ENCODE peak calls at places on chromosomes 12 and 14, in five cellular contexts. F is H1, L is stomach, S is spleen, H is upper lobe of left lung. G is an unnamed sample.

GRCh38 chr12:124938066-124938465 is 23.6 kb upstream of the UBC start:
- DNase-seq in H (no peak), L (no peak), F (no peak), S (no peak), G (no peak)

GRCh38 chr12:25644964-25645363 is 91.9 kb upstream of the LMNTD1 start:
- DNase-seq in L (no peak), H (no peak), S (no peak), F (no peak), G (no peak)

GRCh38 chr14:22973217-22974032 is 8.9 kb downstream of the AJUBA start:
- DNase-seq in S (no peak), L (peak), H (no peak), F (no peak), G (peak)

GRCh38 chr14:52272375-52272774 is 4.9 kb downstream of the PTGDR start:
- DNase-seq in S (no peak), H (no peak), F (no peak), L (no peak), G (no peak)

GRCh38 chr14:90820958-90821357 is 4.7 kb upstream of the TTC7B start:
- DNase-seq in S (peak), H (peak), L (peak), F (no peak), G (peak)

GRCh38 chr12:113422030-113422900 is at the start of gene SDSL:
- DNase-seq in H (no peak), S (peak), L (peak), F (peak), G (peak)

GRCh38 chr14:65251213-65251612 is 148.9 kb upstream of the MAX start:
- DNase-seq in L (no peak), S (no peak), F (no peak), H (no peak), G (no peak)

GRCh38 chr14:91417983-91418386 is 365 bp upstream of the CCDC88C start:
- DNase-seq in H (peak), F (no peak), L (peak), S (no peak), G (no peak)

GRCh38 chr12:12616512-12617275 is 5.0 kb downstream of the CREBL2 start:
- DNase-seq in H (no peak), L (no peak), F (no peak), S (no peak), G (no peak)

GRCh38 chr12:55699471-55700055 is 8.1 kb downstream of the ITGA7 start:
- DNase-seq in L (no peak), H (no peak), S (peak), F (no peak), G (no peak)

GRCh38 chr14:75821828-75822521 is 159.8 kb downstream of the TGFB3 start:
- DNase-seq in S (no peak), H (no peak), F (no peak), L (no peak), G (no peak)

GRCh38 chr12:118055144-118055557 is 5.8 kb downstream of the WSB2 start:
- DNase-seq in L (peak), F (no peak), S (peak), H (no peak), G (no peak)

GRCh38 chr14:60323199-60323891 is 74.3 kb downstream of the PPM1A start:
- DNase-seq in F (no peak), H (peak), L (no peak), S (no peak), G (no peak)

GRCh38 chr12:89439946-89440345 is 84.7 kb downstream of the GALNT4 start:
- DNase-seq in H (no peak), S (no peak), L (no peak), F (no peak), G (no peak)

GRCh38 chr12:32399373-32400113 is at the start of gene FGD4:
- DNase-seq in L (peak), H (peak), S (peak), F (peak), G (peak)

GRCh38 chr12:123119808-123120207 is 31.1 kb downstream of the PITPNM2 start:
- DNase-seq in L (no peak), H (no peak), F (no peak), S (no peak), G (peak)

GRCh38 chr14:66403183-66403582 is 83.0 kb upstream of the CCDC196 start:
- DNase-seq in H (no peak), S (no peak), F (no peak), L (no peak), G (no peak)

GRCh38 chr14:85516239-85517112 is 13.5 kb upstream of the FLRT2 start:
- DNase-seq in L (no peak), S (no peak), H (no peak), F (no peak), G (no peak)

GRCh38 chr12:66187822-66188221 is 1.2 kb upstream of the IRAK3 start:
- DNase-seq in F (no peak), H (no peak), S (no peak), L (no peak), G (no peak)

GRCh38 chr14:75307700-75308379 is 29.2 kb downstream of the FOS start:
- DNase-seq in F (peak), L (peak), H (peak), S (peak), G (peak)

GRCh38 chr14:39467889-39468524 is 35.8 kb upstream of the FBXO33 start:
- DNase-seq in S (no peak), H (no peak), L (no peak), F (peak), G (no peak)

GRCh38 chr14:99247091-99247729 is 24.8 kb downstream of the BCL11B start:
- DNase-seq in S (no peak), F (no peak), L (no peak), H (no peak), G (no peak)

GRCh38 chr14:47966411-47966810 is 291.0 kb upstream of the MDGA2 start:
- DNase-seq in S (no peak), F (no peak), H (no peak), L (no peak), G (no peak)

GRCh38 chr14:73457050-73457934 is 1.1 kb downstream of the NUMB start:
- DNase-seq in L (peak), S (peak), F (no peak), H (peak), G (no peak)

GRCh38 chr12:89414851-89415250 is 62.5 kb upstream of the DUSP6 start:
- DNase-seq in F (no peak), H (no peak), L (no peak), S (no peak), G (no peak)

GRCh38 chr14:74658535-74659130 is 46.6 kb upstream of the LTBP2 start:
- DNase-seq in L (no peak), S (no peak), F (no peak), H (no peak), G (no peak)

GRCh38 chr12:104372048-104372720 is 68.6 kb downstream of the EID3 start:
- DNase-seq in S (peak), L (no peak), F (no peak), H (no peak), G (no peak)

GRCh38 chr14:71555654-71556559 is 376.3 kb upstream of the RGS6 start:
- DNase-seq in L (no peak), S (no peak), H (no peak), F (no peak), G (no peak)

GRCh38 chr12:109697877-109698468 is 15.7 kb upstream of the FAM222A start:
- DNase-seq in H (no peak), L (no peak), S (no peak), F (no peak), G (no peak)

GRCh38 chr12:132492522-132492921 is 2.6 kb downstream of the FBRSL1 start:
- DNase-seq in L (no peak), S (no peak), H (peak), F (no peak), G (no peak)

GRCh38 chr14:105475269-105475915 is 771 bp downstream of the CRIP2 start:
- DNase-seq in S (no peak), H (no peak), F (no peak), L (no peak), G (no peak)

GRCh38 chr14:105474478-105475268 is at the start of gene CRIP2:
- DNase-seq in F (no peak), L (no peak), H (peak), S (no peak), G (peak)

GRCh38 chr14:105473033-105473676 is 1.5 kb upstream of the CRIP2 start:
- DNase-seq in H (no peak), L (no peak), S (no peak), F (no peak), G (no peak)

GRCh38 chr14:105472496-105472991 is 2.1 kb upstream of the CRIP2 start:
- DNase-seq in L (peak), H (no peak), S (no peak), F (no peak), G (no peak)

GRCh38 chr14:105473677-105474477 is 744 bp upstream of the CRIP2 start:
- DNase-seq in S (peak), F (no peak), L (peak), H (peak), G (peak)
- TF ChIP-seq POLR2AphosphoS5 in S (no peak), F (no peak), L (no peak), H (no peak), G (no peak)

DNA sequence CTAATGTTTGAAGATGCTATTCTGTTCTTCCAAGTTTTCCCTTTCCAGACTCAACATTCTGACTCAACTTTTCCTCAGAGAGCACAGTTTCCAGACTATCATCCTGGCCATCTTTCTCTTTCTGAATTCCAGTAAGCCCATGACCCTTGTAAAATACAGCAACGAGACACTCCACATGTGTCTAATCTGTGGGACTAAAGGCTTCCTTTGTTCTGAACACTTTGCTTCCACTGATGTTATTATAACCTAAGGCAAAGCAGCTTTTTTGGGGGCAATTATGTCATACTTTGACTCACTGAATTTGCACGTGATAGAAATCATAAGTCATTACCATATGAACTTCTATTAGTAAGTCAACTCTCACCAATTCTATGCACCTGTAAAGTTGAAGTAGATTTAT is 6.3 kb upstream of the ART4 start:
- DNase-seq in H (no peak), F (no peak), S (no peak), L (no peak), G (no peak)
- TF ChIP-seq POLR2AphosphoS5 in H (no peak), F (no peak), S (no peak), L (no peak), G (no peak)

GRCh38 chr12:9255837-9256236 is 47.6 kb upstream of the PZP start:
- DNase-seq in F (no peak), S (no peak), H (no peak), L (no peak), G (no peak)

GRCh38 chr12:9256341-9256740 is 48.1 kb upstream of the PZP start:
- DNase-seq in L (no peak), F (no peak), H (no peak), S (no peak), G (no peak)

GRCh38 chr12:9256758-9257405 is 48.7 kb upstream of the PZP start:
- DNase-seq in L (no peak), S (no peak), F (no peak), H (no peak), G (no peak)

GRCh38 chr12:9260931-9261330 is 52.7 kb upstream of the PZP start:
- DNase-seq in S (no peak), H (no peak), F (no peak), L (no peak), G (no peak)

DNA sequence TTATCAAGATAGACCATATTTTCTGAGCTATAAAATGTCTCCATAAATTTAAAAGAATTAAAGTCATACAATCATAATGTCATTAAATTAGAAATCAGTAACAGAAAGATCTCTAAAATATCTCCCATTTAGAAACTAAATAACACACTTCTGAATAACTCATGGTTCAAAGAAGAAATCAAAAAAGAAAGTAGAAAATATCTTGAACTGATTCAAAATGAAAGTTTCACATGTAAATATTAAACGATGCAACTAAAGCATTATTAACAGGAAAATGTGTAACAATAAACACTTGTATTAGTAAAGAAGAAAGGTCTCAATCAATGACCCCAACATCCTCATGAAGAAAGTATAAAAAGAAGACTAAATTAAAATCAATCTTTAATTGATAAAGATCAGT is 50.5 kb upstream of the PZP start:
- DNase-seq in L (no peak), H (no peak), F (no peak), S (no peak), G (no peak)
- TF ChIP-seq POLR2AphosphoS5 in L (no peak), H (no peak), F (no peak), S (no peak), G (no peak)

DNA sequence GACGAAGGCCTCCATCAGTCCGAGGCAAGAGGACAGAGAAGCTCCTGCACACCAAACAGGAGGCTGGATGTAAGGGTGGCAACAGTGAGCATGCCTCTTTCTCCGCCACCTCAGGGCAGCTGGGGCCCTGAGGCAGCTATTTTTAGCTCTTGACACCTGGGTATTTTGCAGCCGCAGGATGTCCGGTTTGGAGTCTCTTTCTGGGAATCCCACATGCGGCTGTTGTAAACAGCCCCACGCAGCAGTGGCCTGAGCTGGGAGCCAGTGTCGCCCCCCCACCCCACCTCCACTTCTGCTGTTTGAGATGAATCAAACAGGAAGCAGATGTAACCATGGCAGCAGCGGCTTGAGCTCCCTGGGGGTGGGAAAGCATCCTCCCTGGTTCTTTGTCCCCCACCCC is 11.7 kb downstream of the HDAC7 start:
- DNase-seq in L (no peak), F (no peak), H (peak), S (peak), G (no peak)
- TF ChIP-seq POLR2AphosphoS5 in L (no peak), F (no peak), H (peak), S (peak), G (no peak)

DNA sequence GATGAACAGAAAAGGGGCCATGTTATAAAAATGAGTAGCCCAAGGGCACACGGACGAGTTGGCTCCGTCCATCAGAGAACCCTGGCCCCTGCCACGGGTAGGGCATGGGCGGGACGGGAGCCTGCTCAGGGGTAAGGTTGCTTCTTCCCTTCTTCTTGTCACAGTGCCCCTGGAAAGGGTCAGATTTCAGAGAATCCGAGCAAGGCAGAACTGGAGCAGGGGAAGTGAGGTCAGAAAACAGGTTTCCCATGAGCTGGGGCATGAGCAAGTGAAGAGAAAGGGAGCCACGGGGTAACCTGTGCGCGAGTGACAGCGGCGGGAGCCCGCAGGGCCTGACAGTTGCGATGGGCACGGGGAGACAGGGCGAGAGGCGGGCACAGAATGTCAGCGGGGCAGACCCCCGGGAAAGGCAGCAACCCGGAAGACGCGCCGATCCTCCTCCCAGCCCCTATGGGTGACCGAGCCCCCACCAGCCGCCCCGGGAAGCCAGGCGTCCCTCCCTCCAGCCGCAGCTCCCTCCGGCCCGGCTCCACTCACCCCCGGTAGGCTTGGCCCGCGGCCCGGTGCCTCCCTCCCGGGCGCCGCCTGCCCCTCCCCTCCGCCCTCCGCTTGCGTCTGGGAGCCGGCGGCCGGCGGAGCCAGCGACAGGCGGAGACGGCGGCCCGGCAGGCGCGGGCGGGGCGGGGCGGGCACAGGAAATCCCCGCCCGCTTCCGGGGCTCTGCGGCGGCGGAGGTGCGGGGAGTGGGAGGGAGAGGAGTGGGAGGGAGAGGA is at the start of gene ZNF641:
- DNase-seq in L (peak), S (peak), H (peak), F (no peak), G (peak)
- TF ChIP-seq POLR2AphosphoS5 in L (peak), S (peak), H (no peak), F (no peak), G (no peak)

DNA sequence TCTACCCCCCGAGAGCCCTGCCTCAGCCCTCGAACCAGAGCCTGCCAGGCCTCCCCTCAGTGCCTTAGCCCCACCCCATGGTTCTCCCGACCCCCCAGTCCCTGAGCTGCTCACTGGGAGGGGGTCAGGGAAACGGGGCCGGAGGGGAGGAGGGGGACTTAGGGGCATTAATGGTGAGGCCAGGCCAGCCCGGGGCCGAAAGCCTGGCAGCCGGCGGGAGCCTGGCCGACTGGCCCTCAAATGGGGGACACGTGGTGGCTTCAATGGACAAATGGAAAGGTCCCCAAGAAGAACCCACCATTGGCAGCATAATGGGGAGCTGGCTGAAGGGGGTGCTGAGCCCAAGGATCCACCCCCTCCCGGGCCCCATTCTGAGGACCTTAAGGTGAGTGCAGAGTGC is 5.6 kb downstream of the MBD6 start:
- DNase-seq in S (no peak), H (no peak), L (no peak), F (no peak), G (no peak)
- TF ChIP-seq POLR2AphosphoS5 in S (no peak), H (no peak), L (no peak), F (no peak), G (no peak)

DNA sequence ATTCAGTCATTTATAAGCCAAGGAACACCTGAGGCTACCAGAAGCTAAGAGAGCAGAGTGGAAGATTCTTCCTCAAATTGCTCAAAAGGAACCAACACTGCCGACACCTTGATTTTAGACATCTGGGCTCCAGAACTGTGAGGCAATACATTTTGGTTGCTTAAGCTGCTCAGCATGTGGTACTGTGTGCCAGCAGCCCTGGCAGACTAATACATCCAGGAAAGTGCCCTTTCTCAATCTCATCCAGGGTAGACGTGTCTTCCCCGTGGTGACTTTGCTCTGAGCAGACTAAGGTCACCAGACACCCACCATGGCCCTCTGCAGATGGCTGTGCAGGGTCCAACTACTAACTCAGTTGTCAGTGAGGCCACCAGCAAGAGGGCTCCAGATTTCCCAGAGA is 122.8 kb downstream of the VRK1 start:
- DNase-seq in S (no peak), L (no peak), F (no peak), H (no peak), G (no peak)
- TF ChIP-seq POLR2AphosphoS5 in S (no peak), L (no peak), F (no peak), H (no peak), G (no peak)

GRCh38 chr12:92133166-92133565 is 12.5 kb downstream of the BTG1 start:
- DNase-seq in L (no peak), F (no peak), S (no peak), H (no peak), G (no peak)

GRCh38 chr12:92133795-92134637 is 11.6 kb downstream of the BTG1 start:
- DNase-seq in F (no peak), L (no peak), S (no peak), H (no peak), G (no peak)

GRCh38 chr12:92136883-92137582 is 8.6 kb downstream of the BTG1 start:
- DNase-seq in S (no peak), L (no peak), F (no peak), H (no peak), G (no peak)

GRCh38 chr12:92136021-92136735 is 9.5 kb downstream of the BTG1 start:
- DNase-seq in L (no peak), F (no peak), H (no peak), S (no peak), G (no peak)

DNA sequence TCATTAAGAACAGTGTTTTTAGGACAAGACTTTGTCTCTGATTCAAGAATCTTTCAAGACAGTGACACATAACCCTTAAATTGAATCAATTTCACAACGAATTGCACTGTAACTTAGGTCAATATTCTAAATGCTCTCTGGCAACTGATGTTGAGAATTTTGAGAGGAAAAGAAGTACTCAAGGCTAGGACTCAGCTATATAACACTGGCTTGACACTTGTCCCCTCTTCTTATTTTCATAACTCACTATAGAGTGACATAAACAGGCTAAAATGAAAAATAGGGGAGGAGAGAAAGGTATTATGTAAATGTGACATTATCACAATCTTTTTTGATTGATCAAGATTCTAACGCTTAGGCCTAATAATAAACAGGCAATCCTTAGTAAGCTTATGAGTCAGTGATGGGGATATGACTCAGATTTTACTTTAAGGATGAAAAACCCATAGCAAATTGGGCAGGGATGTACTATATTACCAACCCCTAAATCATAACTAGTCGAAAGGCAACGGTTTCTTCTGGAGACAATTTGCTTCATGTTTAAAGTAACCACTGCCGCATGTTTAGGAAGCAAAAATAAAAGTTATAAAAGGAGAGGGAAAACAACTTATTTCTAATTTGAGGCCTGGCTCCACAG is 10.9 kb downstream of the BTG1 start:
- DNase-seq in S (no peak), F (no peak), H (no peak), L (no peak), G (no peak)
- TF ChIP-seq POLR2AphosphoS5 in S (no peak), F (no peak), H (no peak), L (no peak), G (no peak)

GRCh38 chr12:54417712-54418440 is 1.2 kb downstream of the ITGA5 start:
- DNase-seq in H (peak), L (no peak), S (no peak), F (no peak), G (no peak)
- TF ChIP-seq POLR2AphosphoS5 in H (no peak), L (no peak), S (no peak), F (no peak), G (no peak)